ENCODE peak calls at places on chromosome 22, in four cellular contexts. U is NCI-H774; K is NCI-H1105; Z is activated CD4-positive, alpha-beta memory T cell treated with anti-CD3 and anti-CD28 coated beads, Interleukin-2, amount 10 ng/mL, durations not matched to agents 7 days and 5 days. J is an unnamed sample.

GRCh38 chr22:42811510-42811909 is 45.6 kb downstream of the ARFGAP3 start:
- DNase-seq in U (no peak), K (no peak), Z (no peak), J (no peak)

GRCh38 chr22:43273902-43274484 is 69.2 kb downstream of the SCUBE1 start:
- DNase-seq in Z (peak; percentile 54), K (peak; percentile 20), U (no peak), J (peak; percentile 58)

GRCh38 chr22:44046485-44047141 is 22.5 kb downstream of the PARVB start:
- DNase-seq in Z (no peak), U (no peak), K (no peak), J (no peak)

GRCh38 chr22:24578355-24579241 is 14.3 kb downstream of the LRRC75B start:
- DNase-seq in U (no peak), Z (no peak), K (no peak), J (no peak)

GRCh38 chr22:50532353-50532700 is 2.5 kb upstream of the TYMP start:
- DNase-seq in K (no peak), Z (no peak), U (no peak), J (no peak)

GRCh38 chr22:44954113-44954512 is 55.7 kb downstream of the PHF21B start:
- DNase-seq in Z (no peak), K (no peak), U (no peak), J (no peak)

GRCh38 chr22:49736538-49736937 is 91.1 kb downstream of the BRD1 start:
- DNase-seq in K (no peak), U (no peak), Z (peak; percentile 1), J (no peak)

GRCh38 chr22:38740116-38740723 is 15.6 kb downstream of the SUN2 start:
- DNase-seq in K (no peak), U (no peak), Z (no peak), J (no peak)

GRCh38 chr22:20023214-20023613 is 2.3 kb downstream of the TANGO2 start:
- DNase-seq in K (no peak), Z (no peak), U (no peak), J (no peak)

GRCh38 chr22:42299586-42300285 is 29.3 kb upstream of the TCF20 start:
- DNase-seq in U (no peak), K (no peak), Z (peak; percentile 59), J (peak; percentile 86)

GRCh38 chr22:48167238-48167637 is 1404.8 kb downstream of the TBC1D22A start:
- DNase-seq in Z (no peak), U (no peak), K (no peak), J (peak; percentile 63)

GRCh38 chr22:37206118-37206840 is 6.0 kb downstream of the SSTR3 start:
- DNase-seq in Z (no peak), K (no peak), U (no peak), J (no peak)

GRCh38 chr22:20509344-20510047 is 2.1 kb downstream of the MED15 start:
- DNase-seq in U (no peak), Z (peak; percentile 63), K (no peak), J (peak; percentile 66)

GRCh38 chr22:26770624-26771023 is 113.2 kb downstream of the MIAT start:
- DNase-seq in K (no peak), U (no peak), Z (no peak), J (no peak)

GRCh38 chr22:18119409-18120110 is 9.0 kb downstream of the TUBA8 start:
- DNase-seq in K (no peak), Z (no peak), U (no peak), J (no peak)

GRCh38 chr22:24321999-24322398 is 51.4 kb downstream of the SPECC1L start:
- DNase-seq in U (no peak), Z (no peak), K (no peak), J (no peak)

GRCh38 chr22:40463017-40463631 is 92.7 kb downstream of the SGSM3 start:
- DNase-seq in Z (peak; percentile 62), U (no peak), K (no peak), J (peak; percentile 67)

GRCh38 chr22:46115388-46115678 is 35.0 kb upstream of the PPARA start:
- DNase-seq in Z (no peak), K (no peak), U (no peak), J (no peak)

GRCh38 chr22:44408227-44409192 is 89.5 kb downstream of the RTL6 start:
- DNase-seq in Z (no peak), K (no peak), U (no peak), J (no peak)

J was measured in DND-41.